ENCODE peak calls at places on chromosome 1, in seven cellular contexts. P is T47D, H is HCT116, B is GM12878, C is K562, M is HepG2, K is SK-N-SH. E is an unnamed sample.

GRCh38 chr1:22204989-22205913 is 62.4 kb upstream of the WNT4 start:
- DNase-seq in P (peak), H (no peak), B (no peak), C (no peak), M (no peak), K (no peak), E (no peak)

GRCh38 chr1:85264150-85264549 is 4.7 kb upstream of the C1orf52 start:
- DNase-seq in P (no peak), H (no peak), B (no peak), C (no peak), M (no peak), K (no peak), E (no peak)

GRCh38 chr1:48073773-48074172 is 76.6 kb upstream of the TRABD2B start:
- DNase-seq in P (no peak), H (no peak), B (no peak), C (no peak), M (no peak), K (no peak), E (no peak)

GRCh38 chr1:161020573-161021167 is at the start of gene F11R:
- DNase-seq in P (peak), H (no peak), B (no peak), C (peak), M (peak), K (peak), E (no peak)

GRCh38 chr1:151828931-151829330 is 2.7 kb downstream of the RORC start:
- DNase-seq in P (peak), H (no peak), B (no peak), C (peak), M (no peak), K (peak), E (no peak)

GRCh38 chr1:44086722-44087474 is 31.7 kb upstream of the KLF17 start:
- DNase-seq in P (no peak), H (no peak), B (no peak), C (no peak), M (no peak), K (no peak), E (peak)

GRCh38 chr1:214637722-214638473 is 34.9 kb downstream of the CENPF start:
- DNase-seq in P (no peak), H (peak), B (no peak), C (peak), M (peak), K (no peak), E (no peak)

GRCh38 chr1:65044411-65044810 is 78.1 kb upstream of the JAK1 start:
- DNase-seq in P (peak), H (no peak), B (no peak), C (no peak), M (no peak), K (no peak), E (no peak)

GRCh38 chr1:940121-941026 is 16.7 kb downstream of the SAMD11 start:
- DNase-seq in P (peak), H (no peak), B (no peak), C (peak), M (peak), K (peak), E (no peak)

GRCh38 chr1:205319081-205320018 is 2.2 kb downstream of the NUAK2 start:
- DNase-seq in P (peak), H (no peak), B (no peak), C (no peak), M (peak), K (no peak), E (no peak)

GRCh38 chr1:3774503-3775247 is 2.1 kb downstream of the SMIM1 start:
- DNase-seq in P (no peak), H (no peak), B (no peak), C (peak), M (no peak), K (peak), E (no peak)

GRCh38 chr1:211606914-211607751 is 28.2 kb upstream of the SLC30A1 start:
- DNase-seq in P (peak), H (no peak), B (peak), C (peak), M (no peak), K (no peak), E (no peak)

GRCh38 chr1:163570061-163570460 is 248.3 kb downstream of the NUF2 start:
- DNase-seq in P (no peak), H (no peak), B (no peak), C (no peak), M (no peak), K (no peak), E (no peak)

GRCh38 chr1:233289676-233290075 is 5.8 kb downstream of the PCNX2 start:
- DNase-seq in P (no peak), H (no peak), B (no peak), C (no peak), M (no peak), K (no peak), E (no peak)

GRCh38 chr1:38489844-38490270 is 369.7 kb downstream of the RRAGC start:
- DNase-seq in P (no peak), H (peak), B (no peak), C (peak), M (peak), K (peak), E (peak)

GRCh38 chr1:2353215-2353906 is 38.0 kb downstream of the MORN1 start:
- DNase-seq in P (no peak), H (no peak), B (no peak), C (no peak), M (no peak), K (no peak), E (no peak)

GRCh38 chr1:204150702-204151561 is 912 bp downstream of the ETNK2 start:
- DNase-seq in P (peak), H (no peak), B (no peak), C (no peak), M (no peak), K (no peak), E (peak)

GRCh38 chr1:4755301-4756183 is 101.1 kb downstream of the AJAP1 start:
- DNase-seq in P (no peak), H (no peak), B (no peak), C (no peak), M (no peak), K (peak), E (peak)

GRCh38 chr1:222814536-222815366 is at the start of gene DISP1:
- DNase-seq in P (peak), H (peak), B (peak), C (peak), M (peak), K (peak), E (no peak)

GRCh38 chr1:209937996-209938959 is at the start of gene SYT14:
- DNase-seq in P (no peak), H (no peak), B (no peak), C (peak), M (no peak), K (peak), E (peak)

GRCh38 chr1:218424528-218424927 is 79.4 kb downstream of the TGFB2 start:
- DNase-seq in P (no peak), H (no peak), B (no peak), C (no peak), M (no peak), K (no peak), E (no peak)

GRCh38 chr1:184861755-184862336 is 107.2 kb upstream of the EDEM3 start:
- DNase-seq in P (no peak), H (no peak), B (no peak), C (no peak), M (peak), K (no peak), E (no peak)

GRCh38 chr1:6591222-6591621 is 11.4 kb downstream of the ZBTB48 start:
- DNase-seq in P (no peak), H (no peak), B (no peak), C (no peak), M (no peak), K (no peak), E (no peak)

GRCh38 chr1:100706861-100707260 is 12.7 kb upstream of the VCAM1 start:
- DNase-seq in P (no peak), H (no peak), B (no peak), C (no peak), M (no peak), K (no peak), E (no peak)

GRCh38 chr1:100703716-100704115 is 15.8 kb upstream of the VCAM1 start:
- DNase-seq in P (no peak), H (no peak), B (no peak), C (no peak), M (no peak), K (no peak), E (no peak)

GRCh38 chr1:100710881-100711660 is 8.5 kb upstream of the VCAM1 start:
- DNase-seq in P (no peak), H (no peak), B (no peak), C (no peak), M (no peak), K (no peak), E (no peak)

GRCh38 chr1:100704473-100704872 is 15.1 kb upstream of the VCAM1 start:
- DNase-seq in P (no peak), H (no peak), B (no peak), C (no peak), M (no peak), K (no peak), E (no peak)

DNA sequence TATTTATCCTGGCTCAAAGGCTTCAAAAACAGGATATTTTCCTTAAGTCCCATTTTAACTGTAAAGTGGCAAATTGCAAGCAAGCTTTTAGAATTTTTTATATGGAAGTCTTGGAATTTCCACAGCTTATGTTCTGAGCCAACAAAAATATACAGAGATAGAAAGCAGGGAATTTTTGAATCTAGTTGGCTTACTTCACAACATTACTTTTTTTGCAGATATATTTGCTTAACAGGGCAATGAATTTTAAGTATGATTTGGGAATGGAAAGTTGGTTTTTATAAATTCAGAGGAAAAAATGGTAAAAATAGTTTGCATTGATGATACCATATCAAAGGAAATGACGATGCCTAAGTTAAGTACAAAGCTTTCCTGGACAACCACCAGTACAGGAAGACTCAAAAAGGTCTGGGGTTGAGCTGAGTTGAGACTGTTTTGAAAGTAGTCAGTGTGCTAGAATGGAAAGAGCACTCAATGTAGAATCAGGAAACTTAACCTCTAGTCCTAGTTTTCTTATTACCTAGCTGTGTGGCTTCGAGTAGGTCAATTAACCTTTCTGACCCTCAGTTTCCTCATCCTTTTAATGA is 11.0 kb upstream of the VCAM1 start:
- DNase-seq in P (no peak), H (no peak), B (no peak), C (no peak), M (no peak), K (no peak), E (no peak)
- TF ChIP-seq JUND in P (no peak), H (no peak), B (no peak), C (no peak), M (no peak), K (no peak), E (no peak)

GRCh38 chr1:183330335-183330734 is 87.8 kb downstream of the NMNAT2 start:
- DNase-seq in P (no peak), H (no peak), B (no peak), C (no peak), M (no peak), K (no peak), E (no peak)
- TF ChIP-seq JUND in P (no peak), H (no peak), B (no peak), C (no peak), M (no peak), K (no peak), E (no peak)

DNA sequence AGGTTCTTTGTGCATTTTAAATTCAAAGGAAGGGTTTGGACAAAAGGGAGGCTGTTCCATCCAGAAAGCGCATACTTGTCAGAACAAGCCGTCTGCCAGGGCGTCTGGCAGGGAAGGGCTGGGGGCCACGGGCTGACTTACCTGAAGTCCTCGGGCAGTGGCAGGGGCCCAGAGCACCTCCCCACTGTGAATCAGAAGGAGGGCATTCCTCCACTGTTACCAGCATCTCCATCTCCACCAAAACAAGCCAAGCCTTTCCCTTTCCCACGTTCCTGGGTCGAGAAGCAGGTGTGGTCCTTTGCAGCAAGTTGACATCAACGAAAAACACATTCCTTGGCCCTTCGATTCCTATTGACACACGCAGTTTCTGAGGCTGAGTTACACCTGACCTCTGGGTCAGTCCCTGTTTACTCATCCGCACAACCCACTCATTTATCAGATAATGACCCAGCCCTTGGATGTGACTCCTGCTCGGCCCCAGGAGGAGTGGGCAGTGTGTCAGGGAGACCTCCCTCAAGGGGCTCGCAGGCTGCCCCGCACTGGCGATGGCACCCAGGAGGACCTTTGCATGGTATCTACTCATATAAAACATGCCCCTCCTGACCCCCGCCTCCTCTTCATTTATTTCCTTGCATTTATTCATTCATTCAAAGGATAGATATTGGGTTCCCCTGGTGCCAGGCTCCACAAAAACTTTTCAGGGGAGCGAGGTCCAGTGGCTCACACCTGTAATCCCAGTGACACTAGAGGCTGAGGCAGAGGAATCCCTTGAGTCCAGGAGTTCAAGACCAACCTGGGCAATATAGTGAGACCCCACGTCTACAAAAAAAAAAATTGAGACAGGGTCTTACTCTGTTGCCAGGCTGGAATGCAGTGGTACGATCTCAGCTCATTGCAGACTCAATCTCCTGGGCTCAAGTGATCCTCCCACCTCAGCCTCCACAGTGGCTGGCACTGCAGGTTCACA is 60.2 kb downstream of the TOMM20 start:
- DNase-seq in P (peak), H (peak), B (no peak), C (no peak), M (peak), K (no peak), E (no peak)
- TF ChIP-seq JUND in P (no peak), H (no peak), B (no peak), C (peak), M (peak), K (no peak), E (no peak)

GRCh38 chr1:158537609-158538008 is 16.6 kb downstream of the OR6Y1 start:
- DNase-seq in P (no peak), H (no peak), B (no peak), C (no peak), M (no peak), K (no peak), E (no peak)

GRCh38 chr1:158534496-158534895 is 19.7 kb downstream of the OR6Y1 start:
- DNase-seq in P (no peak), H (no peak), B (no peak), C (no peak), M (no peak), K (no peak), E (no peak)
- TF ChIP-seq JUND in P (no peak), H (no peak), B (no peak), C (no peak), M (no peak), K (no peak), E (no peak)

DNA sequence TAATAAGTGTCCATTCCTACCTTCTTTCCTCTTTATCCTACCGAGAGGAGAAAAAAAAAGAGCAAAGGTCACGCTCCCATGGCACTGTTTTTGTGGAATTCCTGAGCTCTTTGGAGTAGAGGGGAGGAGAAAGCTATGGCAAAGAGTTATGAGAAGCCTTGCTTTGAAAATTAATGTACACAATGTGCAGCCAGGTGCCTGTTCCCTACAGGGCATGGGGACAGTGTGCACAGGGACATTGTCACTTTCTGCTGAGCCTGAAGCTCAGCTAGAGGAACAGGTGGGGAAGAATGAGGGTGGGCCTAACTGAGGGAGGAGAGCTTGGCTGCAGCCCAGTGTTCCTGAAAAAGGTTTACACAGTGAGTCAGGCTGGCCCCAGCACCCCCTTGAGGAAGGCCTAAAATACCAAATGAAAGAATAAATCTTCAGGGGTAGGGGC is 66.1 kb downstream of the PLXNA2 start:
- DNase-seq in P (no peak), H (no peak), B (no peak), C (no peak), M (peak), K (no peak), E (no peak)
- TF ChIP-seq JUND in P (no peak), H (no peak), B (no peak), C (peak), M (no peak), K (no peak), E (no peak)

DNA sequence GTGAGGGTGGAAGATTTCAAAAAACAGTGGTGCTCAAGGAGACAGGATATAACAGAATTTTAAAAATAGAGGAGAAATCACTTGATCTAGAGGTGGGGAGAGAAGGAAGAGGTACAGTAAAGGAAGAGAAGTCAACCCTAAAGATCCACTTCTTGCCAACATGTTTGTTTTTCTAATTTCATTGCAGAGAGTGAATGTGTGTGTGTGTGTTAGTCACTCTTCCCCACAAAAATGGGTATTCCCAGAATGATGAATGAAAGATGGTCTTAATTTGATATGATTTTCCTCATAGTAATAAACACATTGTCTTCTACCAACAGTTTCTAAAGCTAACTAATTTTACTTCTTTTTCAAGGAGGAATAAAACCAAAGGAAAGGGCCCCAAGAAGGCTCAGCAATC is 74.2 kb upstream of the NGF start:
- DNase-seq in P (no peak), H (no peak), B (no peak), C (no peak), M (no peak), K (no peak), E (no peak)
- TF ChIP-seq JUND in P (no peak), H (no peak), B (no peak), C (no peak), M (no peak), K (no peak), E (no peak)

DNA sequence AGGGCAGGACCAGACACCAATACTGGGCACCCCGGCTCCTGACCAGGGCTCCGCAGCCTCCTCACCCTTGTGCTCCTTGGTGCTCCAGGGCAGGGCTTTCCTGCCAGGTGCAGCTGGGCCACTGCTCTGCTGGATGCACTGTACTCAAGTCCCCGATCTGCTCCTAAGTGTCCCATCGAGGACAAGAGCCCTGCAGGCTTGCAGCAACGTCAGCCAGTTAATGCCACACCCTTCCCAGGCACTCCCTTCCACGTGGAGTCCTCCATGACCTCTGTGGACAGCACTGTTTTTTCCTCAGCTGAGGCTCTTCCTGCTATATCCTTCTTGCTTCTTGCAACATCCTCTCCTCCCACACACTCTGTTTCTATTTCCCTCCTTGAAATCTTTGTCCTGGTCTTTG is 94.0 kb upstream of the NGF start:
- DNase-seq in P (no peak), H (no peak), B (no peak), C (no peak), M (no peak), K (no peak), E (no peak)
- TF ChIP-seq JUND in P (no peak), H (no peak), B (no peak), C (no peak), M (no peak), K (no peak), E (no peak)

GRCh38 chr1:227356582-227357228 is 38.4 kb upstream of the CDC42BPA start:
- DNase-seq in P (peak), H (peak), B (no peak), C (peak), M (peak), K (no peak), E (peak)
- TF ChIP-seq JUND in P (no peak), H (peak), B (no peak), C (no peak), M (no peak), K (no peak), E (peak)

GRCh38 chr1:107889524-107889923 is 75.5 kb downstream of the VAV3 start:
- DNase-seq in P (no peak), H (no peak), B (no peak), C (no peak), M (no peak), K (no peak), E (no peak)
- TF ChIP-seq JUND in P (no peak), H (no peak), B (no peak), C (no peak), M (no peak), K (no peak), E (no peak)

GRCh38 chr1:88979054-88979748 is 13.2 kb downstream of the KYAT3 start:
- DNase-seq in P (no peak), H (no peak), B (no peak), C (no peak), M (no peak), K (no peak), E (no peak)

GRCh38 chr1:88979749-88980116 is 12.7 kb downstream of the KYAT3 start:
- DNase-seq in P (no peak), H (no peak), B (no peak), C (no peak), M (no peak), K (no peak), E (no peak)

GRCh38 chr1:88983791-88984552 is 8.5 kb downstream of the KYAT3 start:
- DNase-seq in P (peak), H (peak), B (no peak), C (peak), M (peak), K (peak), E (no peak)

GRCh38 chr1:88982055-88982454 is 10.4 kb downstream of the KYAT3 start:
- DNase-seq in P (no peak), H (no peak), B (no peak), C (no peak), M (no peak), K (no peak), E (no peak)

DNA sequence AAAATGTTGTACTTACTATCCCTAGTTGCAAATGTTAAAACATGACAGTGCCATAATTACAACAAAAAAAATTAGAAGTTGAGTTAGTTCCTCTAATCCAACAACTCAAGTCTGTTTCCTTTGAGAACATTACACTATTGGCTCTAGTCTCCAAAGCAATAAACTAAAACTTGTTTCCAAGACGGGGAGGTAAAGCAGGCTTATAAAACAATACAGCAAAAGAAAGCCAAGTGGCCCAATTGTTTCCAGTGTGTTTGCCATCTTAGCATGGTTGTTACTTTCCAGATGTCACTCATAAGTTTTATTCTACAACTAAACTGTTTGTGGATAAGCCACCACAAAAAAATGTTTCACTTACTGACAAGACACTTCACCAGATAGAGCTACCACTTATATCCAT is 11.5 kb downstream of the KYAT3 start:
- DNase-seq in P (no peak), H (no peak), B (no peak), C (no peak), M (no peak), K (no peak), E (no peak)
- TF ChIP-seq JUND in P (no peak), H (no peak), B (no peak), C (no peak), M (no peak), K (no peak), E (no peak)

E was measured in H1.